ENCODE peak calls at places on chromosomes 16 and 17, in four cellular contexts. L, P, S and T are unnamed samples.

GRCh38 chr17:75827291-75828050 is 16.7 kb downstream of the UNC13D start:
- DNase-seq in L (peak; percentile 99), P (peak; percentile 92), S (peak; percentile 52), T (no peak)

GRCh38 chr16:9256196-9256595 is 164.8 kb downstream of the HAPSTR1 start:
- DNase-seq in L (peak; percentile 34), P (peak; percentile 31), S (no peak), T (no peak)

GRCh38 chr17:42342242-42343008 is 45.8 kb downstream of the STAT3 start:
- DNase-seq in L (no peak), P (no peak), S (no peak), T (no peak)

GRCh38 chr16:2474877-2475412 is at the start of gene TBC1D24:
- DNase-seq in L (peak; percentile 100), P (peak; percentile 97), S (peak; percentile 71), T (no peak)

GRCh38 chr16:78303946-78304345 is 204.5 kb downstream of the WWOX start:
- DNase-seq in L (no peak), P (no peak), S (peak; percentile 22), T (no peak)

GRCh38 chr16:2498531-2499253 is 15.1 kb upstream of the ATP6V0C start:
- DNase-seq in L (no peak), P (no peak), S (no peak), T (no peak)

GRCh38 chr16:87431926-87432325 is 39.8 kb downstream of the MAP1LC3B start:
- DNase-seq in L (peak; percentile 52), P (no peak), S (no peak), T (no peak)

GRCh38 chr17:66383353-66383752 is 80.9 kb downstream of the PRKCA start:
- DNase-seq in L (peak; percentile 54), P (no peak), S (no peak), T (no peak)

GRCh38 chr16:73848993-73849392 is 447.6 kb upstream of the PSMD7 start:
- DNase-seq in L (no peak), P (no peak), S (no peak), T (no peak)

GRCh38 chr16:24989417-24989978 is 25.7 kb downstream of the ARHGAP17 start:
- DNase-seq in L (no peak), P (no peak), S (no peak), T (no peak)

GRCh38 chr17:67546578-67547527 is 169.8 kb downstream of the PITPNC1 start:
- DNase-seq in L (no peak), P (no peak), S (no peak), T (peak; percentile 93)

GRCh38 chr16:54080524-54081008 is 206.0 kb downstream of the IRX3 start:
- DNase-seq in L (no peak), P (peak; percentile 31), S (no peak), T (no peak)

GRCh38 chr17:46811978-46812583 is 6.4 kb downstream of the WNT3 start:
- DNase-seq in L (no peak), P (no peak), S (no peak), T (no peak)

GRCh38 chr16:58329147-58329546 is 34.3 kb upstream of the PRSS54 start:
- DNase-seq in L (no peak), P (no peak), S (no peak), T (no peak)

GRCh38 chr17:31068291-31068690 is 26.5 kb upstream of the NF1 start:
- DNase-seq in L (peak; percentile 8), P (no peak), S (peak; percentile 46), T (no peak)

GRCh38 chr16:2785101-2785991 is 2.0 kb downstream of the PRSS33 start:
- DNase-seq in L (peak; percentile 70), P (no peak), S (no peak), T (no peak)

GRCh38 chr17:35981246-35981645 is at the start of gene CCL16:
- DNase-seq in L (no peak), P (no peak), S (no peak), T (no peak)

GRCh38 chr17:77254961-77255741 is 114.4 kb downstream of the SEC14L1 start:
- DNase-seq in L (peak; percentile 68), P (peak; percentile 93), S (no peak), T (no peak)

GRCh38 chr17:50480854-50481490 is 2.3 kb downstream of the RSAD1 start:
- DNase-seq in L (no peak), P (no peak), S (no peak), T (no peak)

GRCh38 chr17:72743037-72743467 is 349.4 kb downstream of the SLC39A11 start:
- DNase-seq in L (no peak), P (no peak), S (no peak), T (no peak)

GRCh38 chr16:69396187-69397061 is 10.6 kb upstream of the TERF2 start:
- DNase-seq in L (peak; percentile 68), P (peak; percentile 59), S (peak; percentile 94), T (no peak)

GRCh38 chr16:47136101-47136820 is 7.5 kb downstream of the NETO2 start:
- DNase-seq in L (no peak), P (no peak), S (no peak), T (no peak)

GRCh38 chr16:87163637-87164036 is 153.6 kb downstream of the C16orf95 start:
- DNase-seq in L (no peak), P (no peak), S (no peak), T (no peak)

GRCh38 chr16:14364386-14365199 is 265.5 kb downstream of the PARN start:
- DNase-seq in L (no peak), P (peak; percentile 92), S (no peak), T (no peak)

GRCh38 chr17:43723697-43724359 is 34.8 kb downstream of the SOST start:
- DNase-seq in L (no peak), P (peak; percentile 94), S (no peak), T (no peak)

GRCh38 chr17:74737299-74738050 is 419 bp downstream of the RAB37 start:
- DNase-seq in L (peak; percentile 85), P (peak; percentile 80), S (no peak), T (no peak)

GRCh38 chr17:13027246-13027645 is 9.4 kb upstream of the ELAC2 start:
- DNase-seq in L (no peak), P (no peak), S (no peak), T (no peak)

GRCh38 chr17:16928406-16929280 is 43.3 kb downstream of the TNFRSF13B start:
- DNase-seq in L (no peak), P (no peak), S (no peak), T (no peak)

GRCh38 chr17:34241062-34241461 is 14.0 kb upstream of the CCL2 start:
- DNase-seq in L (peak; percentile 34), P (no peak), S (no peak), T (no peak)

GRCh38 chr17:29572691-29573557 is 4.4 kb downstream of the TP53I13 start:
- DNase-seq in L (peak; percentile 89), P (no peak), S (peak; percentile 44), T (no peak)

GRCh38 chr16:70438983-70439862 is at the start of gene ST3GAL2:
- DNase-seq in L (peak; percentile 98), P (peak; percentile 93), S (peak; percentile 94), T (peak; percentile 97)
- TF ChIP-seq EP300 in L (peak; percentile 67), P (no peak), S (peak; percentile 56), T (no peak)

DNA sequence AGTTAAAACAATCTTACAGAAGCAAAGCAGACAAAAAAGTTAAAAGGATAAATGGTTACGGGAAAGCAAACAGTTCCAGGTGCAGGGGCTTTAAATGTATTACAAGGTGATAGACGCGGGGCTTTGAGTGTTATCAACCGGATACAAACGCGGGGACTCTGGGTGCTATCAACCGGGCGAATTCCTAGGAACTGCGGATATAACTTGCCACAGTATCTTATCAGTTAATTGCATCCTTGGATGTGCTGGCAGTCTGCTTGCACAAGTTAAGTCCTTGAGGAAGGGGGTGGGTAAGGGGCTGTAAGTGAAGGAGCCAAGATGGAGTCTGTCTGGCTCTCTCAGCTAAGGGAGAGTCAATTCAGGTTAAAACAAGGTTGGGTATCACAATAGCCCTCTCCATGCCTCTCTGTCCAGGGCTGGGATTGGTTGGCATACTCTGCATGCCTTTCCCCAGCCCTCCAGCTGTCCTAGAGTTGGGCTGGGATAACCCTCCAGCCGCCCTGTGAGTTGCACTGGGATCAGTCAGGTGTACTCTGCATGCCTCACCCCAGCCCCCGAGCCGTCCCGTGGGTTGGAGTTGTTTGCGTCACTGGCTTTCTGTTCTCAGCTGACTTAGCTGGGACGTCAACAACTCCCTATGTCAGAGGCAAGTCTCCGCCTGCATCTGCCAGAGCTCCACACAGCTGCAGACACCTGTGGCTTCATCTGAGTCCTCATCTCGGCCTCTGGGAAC is 40.9 kb downstream of the TMEM235 start:
- DNase-seq in L (peak; percentile 15), P (no peak), S (no peak), T (no peak)
- H3K4me3 ChIP-seq in L (no peak overlapping the region), P (no peak overlapping the region), S (no peak overlapping the region), T (no peak overlapping the region)

GRCh38 chr17:61221181-61221580 is 178.5 kb upstream of the TBX2 start:
- DNase-seq in L (no peak), P (no peak), S (no peak), T (no peak)
- TF ChIP-seq CTCF in L (no peak), P (no peak), S (no peak), T (no peak)

DNA sequence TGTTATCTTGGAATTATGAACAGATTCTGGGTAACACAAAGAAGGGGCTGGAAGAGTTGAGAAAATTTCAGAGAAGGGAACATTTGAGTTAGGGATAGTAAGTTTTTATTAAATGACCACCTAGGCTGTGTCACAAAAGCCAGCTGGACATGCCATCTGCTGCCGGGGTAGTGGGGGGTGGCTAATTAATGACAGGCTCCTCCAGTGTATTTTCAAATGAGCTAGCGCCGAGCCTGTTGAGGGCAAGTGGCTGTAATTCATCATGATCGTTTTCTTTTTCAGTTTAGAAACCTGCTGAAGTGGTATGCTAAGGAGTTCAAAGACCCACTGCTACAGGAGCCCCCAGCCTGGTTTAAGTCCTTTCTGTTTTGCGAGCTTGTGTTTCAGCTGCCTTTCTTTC is 6.2 kb downstream of the TMEM97 start:
- DNase-seq in L (no peak), P (no peak), S (no peak), T (no peak)
- TF ChIP-seq EP300 in L (no peak), P (no peak), S (no peak), T (no peak)

GRCh38 chr16:85984211-85984880 is 85.4 kb downstream of the IRF8 start:
- DNase-seq in L (no peak), P (no peak), S (no peak), T (no peak)
- H3K4me3 ChIP-seq in L (no peak overlapping the region), P (no peak overlapping the region), S (no peak overlapping the region), T (no peak overlapping the region)

DNA sequence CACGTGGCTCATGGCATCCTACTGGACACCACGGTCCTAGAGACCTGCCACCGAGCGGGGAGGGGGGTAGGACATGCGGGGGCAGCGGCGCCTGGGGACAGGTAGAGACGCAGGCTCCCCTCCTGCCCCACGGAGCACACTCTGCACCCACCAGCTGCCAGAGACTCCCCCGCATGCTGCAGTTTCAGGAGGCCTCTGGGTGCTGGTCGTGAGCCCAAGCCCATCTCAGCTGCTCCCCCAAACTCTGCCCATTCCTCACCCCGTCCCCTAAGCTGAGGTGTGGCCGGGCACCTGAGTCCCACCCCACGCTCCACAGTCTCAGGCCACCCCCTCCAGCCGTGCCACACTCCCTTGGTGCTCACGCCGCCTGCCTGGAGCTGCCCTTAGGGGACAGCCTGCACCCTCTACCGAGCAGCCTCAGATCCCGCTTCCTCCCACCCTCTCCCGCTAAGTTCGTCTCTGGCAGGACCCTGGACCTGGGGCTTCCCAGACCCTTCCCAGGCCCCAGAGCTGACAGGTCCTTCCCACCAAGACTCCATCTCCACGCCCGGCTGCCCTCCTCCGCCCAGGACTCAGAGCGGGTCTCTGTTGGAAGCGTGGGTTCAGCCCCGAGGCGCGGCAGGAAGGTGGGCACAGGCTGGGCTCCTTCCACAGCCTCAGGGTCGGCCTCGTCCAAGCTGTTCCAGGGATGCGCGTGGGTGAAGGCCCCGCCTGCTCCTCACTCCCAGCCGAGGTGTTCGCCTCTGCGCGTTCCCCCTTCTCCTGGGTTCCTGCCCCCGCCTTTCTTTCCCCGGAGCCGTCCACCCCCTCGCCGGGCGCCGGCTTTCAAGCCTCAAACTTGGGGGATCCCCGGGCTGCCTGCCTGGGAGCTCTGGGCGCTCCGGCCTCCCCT is 1.3 kb downstream of the RAB40B start:
- DNase-seq in L (peak; percentile 76), P (no peak), S (no peak), T (no peak)
- TF ChIP-seq CTCF in L (no peak), P (no peak), S (no peak), T (no peak)